ENCODE peak calls at places on chromosome 2, in six cellular contexts. F is iPS DF 19.7, Q is T-helper 2 cell, Z is KBM-7, H is Daoy, S is NCI-H1694 treated with DMSO at 0.1 percent for 48 hours. O is an unnamed sample.

GRCh38 chr2:152432206-152432653 is 97.3 kb downstream of the FMNL2 start:
- DNase-seq in Q (no peak), F (no peak), S (peak), Z (peak), H (peak), O (peak)

GRCh38 chr2:100891911-100892642 is 72.1 kb downstream of the NPAS2 start:
- DNase-seq in F (no peak), Q (no peak), S (no peak), Z (peak), H (peak), O (no peak)

GRCh38 chr2:120732506-120733237 is 3.0 kb upstream of the GLI2 start:
- DNase-seq in S (no peak), Q (no peak), H (no peak), Z (peak), F (no peak), O (no peak)

GRCh38 chr2:182503886-182504285 is 77.0 kb upstream of the PDE1A start:
- DNase-seq in H (no peak), F (no peak), Q (no peak), S (no peak), Z (no peak), O (no peak)

GRCh38 chr2:69012310-69013122 is 463 bp upstream of the ANTXR1 start:
- DNase-seq in Q (no peak), F (no peak), S (peak), Z (peak), H (peak), O (peak)

GRCh38 chr2:176562359-176563043 is 293.3 kb downstream of the MTX2 start:
- DNase-seq in Z (no peak), F (no peak), S (no peak), H (peak), Q (no peak), O (no peak)

GRCh38 chr2:133600231-133600630 is 32.0 kb upstream of the NCKAP5 start:
- DNase-seq in S (no peak), Q (no peak), H (no peak), Z (no peak), F (no peak), O (no peak)

GRCh38 chr2:137435176-137435575 is 529.1 kb upstream of the HNMT start:
- DNase-seq in H (no peak), Q (no peak), S (no peak), Z (no peak), F (no peak), O (no peak)

GRCh38 chr2:86442642-86443005 is 1.5 kb downstream of the KDM3A start:
- DNase-seq in S (no peak), H (peak), Q (peak), Z (peak), F (peak), O (peak)

GRCh38 chr2:84273406-84273805 is 185.7 kb downstream of the SUCLG1 start:
- DNase-seq in H (no peak), Q (no peak), F (no peak), S (no peak), Z (peak), O (no peak)